ENCODE peak calls at places on chromosomes 4 and X, in six cellular contexts. G is fibroblast of lung, F is psoas muscle, S is heart right ventricle, M is right cardiac atrium, R is gastrocnemius medialis. Z is an unnamed sample.

GRCh38 chr4:106604319-106605051 is 235.9 kb upstream of the GIMD1 start:
- DNase-seq in R (no peak), M (no peak), S (no peak), F (no peak), G (no peak), Z (no peak)

GRCh38 chrX:139559383-139560042 is 29.0 kb downstream of the F9 start:
- DNase-seq in R (peak; percentile 3), M (no peak), G (peak; percentile 61), F (no peak), S (no peak), Z (no peak)

GRCh38 chrX:39196192-39197102 is 395.2 kb downstream of the MID1IP1 start:
- DNase-seq in M (peak; percentile 40), S (no peak), F (no peak), G (peak; percentile 88), R (peak; percentile 25), Z (no peak)

GRCh38 chr4:169009281-169010124 is 552 bp downstream of the CBR4 start:
- DNase-seq in S (peak; percentile 59), R (peak; percentile 63), F (peak; percentile 63), G (peak; percentile 57), M (peak; percentile 89), Z (peak; percentile 71)

GRCh38 chr4:86818211-86818610 is 31.0 kb downstream of the SLC10A6 start:
- DNase-seq in M (no peak), F (no peak), S (no peak), R (no peak), G (peak; percentile 43), Z (no peak)

GRCh38 chr4:69546121-69546520 is 50.4 kb upstream of the UGT2B4 start:
- DNase-seq in G (peak; percentile 90), F (no peak), M (no peak), S (no peak), R (no peak), Z (no peak)

GRCh38 chrX:13688384-13688771 is 550 bp upstream of the RAB9A start:
- DNase-seq in R (no peak), F (no peak), S (no peak), G (no peak), M (no peak), Z (no peak)

GRCh38 chr4:68373513-68373912 is 23.6 kb upstream of the YTHDC1 start:
- DNase-seq in F (peak; percentile 78), R (peak; percentile 69), M (peak; percentile 92), G (peak; percentile 84), S (peak; percentile 79), Z (peak; percentile 79)

GRCh38 chrX:44054863-44055601 is 81.8 kb upstream of the NDP start:
- DNase-seq in M (no peak), G (no peak), R (no peak), S (no peak), F (no peak), Z (no peak)

GRCh38 chrX:116009871-116010710 is 160.5 kb upstream of the AGTR2 start:
- DNase-seq in S (peak; percentile 5), M (peak; percentile 59), R (no peak), G (no peak), F (no peak), Z (peak; percentile 43)

GRCh38 chr4:125728568-125728967 is 413.8 kb downstream of the FAT4 start:
- DNase-seq in G (peak; percentile 98), F (no peak), R (no peak), S (no peak), M (no peak), Z (no peak)

GRCh38 chr4:156685308-156685707 is 286.3 kb downstream of the PDGFC start:
- DNase-seq in G (peak; percentile 82), S (no peak), R (no peak), F (no peak), M (no peak), Z (no peak)

GRCh38 chrX:120014354-120015129 is 62.9 kb downstream of the RHOXF2B start:
- DNase-seq in R (no peak), G (no peak), S (no peak), M (peak; percentile 30), F (no peak), Z (no peak)

GRCh38 chrX:120020305-120020704 is 57.2 kb downstream of the RHOXF2B start:
- DNase-seq in F (no peak), S (no peak), G (no peak), M (no peak), R (no peak), Z (no peak)

GRCh38 chrX:120021927-120022326 is 55.6 kb downstream of the RHOXF2B start:
- DNase-seq in S (no peak), M (no peak), F (no peak), G (no peak), R (no peak), Z (no peak)

GRCh38 chrX:120015145-120016067 is 62.1 kb downstream of the RHOXF2B start:
- DNase-seq in S (no peak), M (peak; percentile 53), G (no peak), F (no peak), R (no peak), Z (no peak)

DNA sequence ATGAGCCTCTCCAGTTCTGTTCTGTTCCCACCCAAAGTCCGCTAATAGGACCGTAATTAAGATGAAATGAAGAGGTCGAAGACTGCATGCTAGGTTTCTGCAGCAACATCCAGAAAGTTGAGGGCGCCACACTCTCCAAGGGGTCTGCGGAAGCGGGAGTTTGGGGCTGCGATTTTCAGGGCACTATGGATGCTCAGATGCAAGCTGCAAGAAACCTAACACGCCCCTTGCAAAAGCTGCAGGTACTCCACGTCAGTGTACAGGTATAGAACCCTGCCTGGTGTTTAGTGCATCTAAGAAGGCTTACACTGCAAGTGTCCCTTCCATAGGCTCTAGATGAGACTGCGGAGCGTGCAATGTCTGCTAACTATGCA is 61.4 kb downstream of the RHOXF2B start:
- DNase-seq in R (no peak), F (no peak), S (no peak), M (no peak), G (no peak), Z (no peak)
- H3K27me3 ChIP-seq in R (peaks cover 11% of the 10 kb centered on the region), F (no peaks in the 10 kb centered on the region), S (peaks cover 39% of the 10 kb centered on the region), M (no peaks in the 10 kb centered on the region), G (peaks cover 3% of the 10 kb centered on the region), Z (peaks cover 28% of the 10 kb centered on the region)

DNA sequence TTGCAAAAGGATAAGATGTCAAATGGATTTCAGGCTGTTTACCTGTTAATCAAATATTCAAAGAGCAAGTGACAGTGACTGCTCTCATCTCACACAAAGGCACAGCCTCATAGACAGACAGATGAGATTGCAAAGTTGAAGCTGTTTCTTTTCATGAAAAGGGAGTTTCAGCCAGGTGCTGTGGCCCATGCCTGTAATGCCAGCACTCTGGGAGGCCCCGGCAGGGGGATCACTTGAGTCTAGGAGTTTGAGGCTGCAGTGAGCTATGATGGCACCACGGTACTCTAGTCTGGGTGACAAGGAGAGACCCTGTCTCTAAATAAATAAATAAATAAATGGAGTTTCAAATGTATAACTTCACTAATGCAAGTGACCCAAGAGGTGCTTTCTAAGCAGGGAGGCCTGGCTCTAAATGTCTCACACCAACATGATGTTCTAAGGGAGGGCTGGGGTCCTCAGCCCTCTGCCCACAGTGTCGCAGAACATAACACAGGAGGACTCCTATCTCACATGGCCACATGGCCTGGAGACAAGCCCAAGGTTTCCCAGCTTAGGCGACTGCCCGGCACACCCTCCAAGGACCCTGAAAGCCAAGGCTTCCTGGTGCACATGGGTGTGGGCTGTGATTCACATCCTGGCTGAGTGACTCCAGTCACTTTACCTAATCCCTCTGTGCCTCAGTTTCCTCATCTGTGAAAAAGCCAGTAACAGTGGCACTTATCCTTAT is 26.8 kb downstream of the PPP2R2C start:
- DNase-seq in G (no peak), M (no peak), R (no peak), F (no peak), S (no peak), Z (peak; percentile 20)
- H3K27me3 ChIP-seq in G (no peaks in the 10 kb centered on the region), M (no peaks in the 10 kb centered on the region), R (peaks cover 12% of the 10 kb centered on the region), F (no peaks in the 10 kb centered on the region), S (peaks cover 26% of the 10 kb centered on the region), Z (no peaks in the 10 kb centered on the region)

DNA sequence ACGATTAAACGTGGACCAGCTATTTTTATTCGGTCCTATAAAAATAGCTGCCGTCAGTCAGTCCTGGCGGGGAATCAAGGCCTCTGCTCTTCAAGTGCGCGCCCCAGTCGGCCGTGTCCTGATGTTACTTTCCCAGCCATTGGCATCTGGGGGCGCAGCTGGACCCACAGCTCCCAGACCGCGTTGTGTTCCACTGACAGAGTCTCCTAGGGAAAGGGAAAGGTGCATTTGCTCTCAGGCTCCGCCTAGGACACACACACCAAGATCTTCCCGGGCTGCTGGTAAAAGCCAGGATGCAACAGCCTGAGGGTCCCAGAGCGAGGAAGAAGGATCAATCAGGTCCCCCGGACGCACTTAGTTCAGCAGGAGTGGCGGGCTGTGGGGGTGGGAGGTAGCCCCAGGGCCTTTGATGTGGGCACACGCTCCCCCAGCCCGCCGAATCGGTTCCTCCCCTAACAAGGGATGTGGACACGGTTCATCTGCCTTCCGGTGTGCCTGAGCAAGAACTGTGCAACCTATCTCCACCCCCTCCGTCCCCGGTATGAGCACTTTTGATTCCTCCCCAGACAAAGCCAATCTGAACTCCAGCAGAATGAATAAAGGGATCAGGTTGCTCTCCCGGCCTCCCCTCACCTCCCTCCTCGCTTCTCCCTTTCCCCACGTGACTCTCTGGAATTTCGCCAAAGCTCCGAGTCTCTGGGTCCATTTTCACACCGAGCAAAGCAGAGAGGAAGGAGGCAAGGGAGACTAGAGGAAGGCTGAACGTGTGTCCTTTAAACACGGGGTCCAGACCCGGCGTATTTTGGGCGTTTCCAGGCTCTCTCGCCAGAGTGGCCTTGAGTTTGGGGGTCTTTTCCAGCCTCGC is 626 bp upstream of the FRAS1 start:
- DNase-seq in S (peak; percentile 53), M (peak; percentile 88), G (peak; percentile 75), R (peak; percentile 72), F (peak; percentile 46), Z (peak; percentile 49)
- H3K27me3 ChIP-seq in S (peaks cover 3% of the 10 kb centered on the region), M (no peaks in the 10 kb centered on the region), G (peaks cover 29% of the 10 kb centered on the region), R (no peaks in the 10 kb centered on the region), F (no peaks in the 10 kb centered on the region), Z (no peaks in the 10 kb centered on the region)

GRCh38 chr4:8701101-8702019 is 108.8 kb downstream of the CPZ start:
- DNase-seq in R (no peak), F (no peak), S (no peak), M (no peak), G (no peak), Z (no peak)

GRCh38 chr4:8703401-8703696 is 110.8 kb downstream of the CPZ start:
- DNase-seq in M (no peak), F (no peak), S (no peak), R (no peak), G (no peak), Z (no peak)

GRCh38 chr4:8702020-8702495 is 109.5 kb downstream of the CPZ start:
- DNase-seq in G (no peak), F (no peak), S (no peak), R (no peak), M (no peak), Z (no peak)

GRCh38 chr4:8703857-8704495 is 111.4 kb downstream of the CPZ start:
- DNase-seq in F (no peak), M (no peak), R (no peak), G (no peak), S (no peak), Z (no peak)

DNA sequence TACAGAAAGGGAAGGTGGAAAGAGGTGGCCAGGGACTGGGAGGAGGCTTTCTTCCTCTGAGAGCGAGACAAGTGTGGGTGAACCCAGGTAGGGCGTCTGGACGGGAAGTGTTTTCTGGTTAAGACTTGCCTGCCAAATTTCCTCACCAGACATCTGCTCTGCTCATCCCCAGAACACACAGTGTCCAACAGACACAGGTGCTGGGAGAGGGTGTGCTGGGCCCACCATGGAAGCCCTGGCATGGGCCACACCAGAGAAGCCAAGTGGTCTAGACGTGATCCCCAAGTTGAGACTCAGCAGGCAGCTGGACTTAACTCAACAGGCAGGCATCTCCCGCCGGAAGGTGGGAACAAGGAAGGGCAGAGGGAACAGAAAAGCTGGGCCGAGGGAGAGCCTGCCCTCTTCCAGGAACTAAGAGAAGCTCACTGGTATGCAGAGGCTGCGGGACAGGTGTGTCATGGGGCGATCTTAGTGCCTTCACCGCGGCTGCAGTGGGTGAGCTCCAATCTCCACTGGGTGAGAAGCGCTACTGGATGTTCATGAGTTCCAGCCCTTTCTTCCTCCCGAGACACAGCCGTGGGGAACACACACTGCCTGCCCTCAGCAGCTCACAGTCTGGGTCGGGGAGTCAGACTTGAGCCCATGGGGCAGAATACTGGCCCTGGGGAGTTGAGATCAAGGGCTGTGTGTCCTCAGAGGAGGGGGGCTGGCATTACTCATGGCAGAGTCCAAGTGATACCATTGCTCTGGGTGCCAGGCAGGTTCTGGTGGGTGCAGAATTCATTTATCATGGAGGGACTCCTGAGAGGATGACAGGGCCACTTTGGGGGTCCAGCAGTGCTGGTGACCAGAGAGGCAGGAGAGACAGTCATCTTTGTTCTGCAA is 110.2 kb downstream of the CPZ start:
- DNase-seq in M (no peak), S (no peak), G (no peak), R (no peak), F (no peak), Z (no peak)
- H3K27me3 ChIP-seq in M (no peaks in the 10 kb centered on the region), S (peaks cover 81% of the 10 kb centered on the region), G (no peaks in the 10 kb centered on the region), R (peaks cover 19% of the 10 kb centered on the region), F (no peaks in the 10 kb centered on the region), Z (peaks cover 34% of the 10 kb centered on the region)

Z was measured in dorsolateral prefrontal cortex.